ENCODE peak calls at places on chromosomes 13 and 19, in four cellular contexts. Q, C, O and R are unnamed samples.

GRCh38 chr13:27174766-27175455 is 3.3 kb upstream of the USP12 start:
- DNase-seq in Q (no peak), C (no peak), O (no peak), R (no peak)

GRCh38 chr19:31328238-31328637 is 21.0 kb downstream of the TSHZ3 start:
- DNase-seq in Q (no peak), C (no peak), O (no peak), R (no peak)

GRCh38 chr13:49669735-49670309 is 21.5 kb downstream of the EBPL start:
- DNase-seq in Q (no peak), C (peak; percentile 63), O (peak; percentile 18), R (no peak)

GRCh38 chr19:35298561-35298972 is 6.6 kb downstream of the MAG start:
- DNase-seq in Q (no peak), C (no peak), O (no peak), R (no peak)

GRCh38 chr13:25377244-25377962 is 5.6 kb downstream of the ATP8A2 start:
- DNase-seq in Q (no peak), C (no peak), O (no peak), R (no peak)

GRCh38 chr19:19740755-19741154 is 7.8 kb upstream of the ZNF14 start:
- DNase-seq in Q (no peak), C (no peak), O (no peak), R (no peak)

GRCh38 chr19:947090-947706 is 21.4 kb downstream of the ARID3A start:
- DNase-seq in Q (no peak), C (no peak), O (no peak), R (no peak)

GRCh38 chr19:15871570-15871969 is 26.3 kb downstream of the CYP4F2 start:
- DNase-seq in Q (no peak), C (peak; percentile 54), O (no peak), R (no peak)

GRCh38 chr13:38684714-38685113 is 2.2 kb upstream of the FREM2 start:
- DNase-seq in Q (no peak), C (no peak), O (no peak), R (no peak)

GRCh38 chr13:48501705-48502104 is 31.2 kb downstream of the RCBTB2 start:
- DNase-seq in Q (no peak), C (no peak), O (no peak), R (no peak)

GRCh38 chr13:37476874-37477273 is 121.7 kb downstream of the POSTN start:
- DNase-seq in Q (no peak), C (no peak), O (no peak), R (no peak)

GRCh38 chr13:45257638-45258338 is 56.9 kb upstream of the KCTD4 start:
- DNase-seq in Q (no peak), C (no peak), O (no peak), R (no peak)

GRCh38 chr19:18339703-18340102 is 695 bp upstream of the PGPEP1 start:
- DNase-seq in Q (no peak), C (no peak), O (no peak), R (no peak)

GRCh38 chr19:9528757-9529336 is 9.6 kb downstream of the ZNF426 start:
- DNase-seq in Q (no peak), C (no peak), O (no peak), R (no peak)

GRCh38 chr13:51781246-51782022 is 22.5 kb downstream of the DHRS12 start:
- DNase-seq in Q (no peak), C (peak; percentile 18), O (no peak), R (no peak)

GRCh38 chr19:35344511-35345031 is 3.1 kb upstream of the FFAR1 start:
- DNase-seq in Q (peak; percentile 24), C (no peak), O (no peak), R (no peak)

GRCh38 chr19:15379996-15380647 is 535 bp upstream of the AKAP8 start:
- DNase-seq in Q (peak; percentile 67), C (peak; percentile 23), O (no peak), R (no peak)

GRCh38 chr19:19110410-19111137 is 27.7 kb downstream of the TMEM161A start:
- DNase-seq in Q (no peak), C (no peak), O (no peak), R (no peak)

GRCh38 chr19:11426656-11427055 is 7.5 kb upstream of the RGL3 start:
- DNase-seq in Q (no peak), C (no peak), O (no peak), R (no peak)

GRCh38 chr19:18473003-18473705 is 35.2 kb upstream of the ISYNA1 start:
- DNase-seq in Q (no peak), C (no peak), O (no peak), R (no peak)

GRCh38 chr13:106484755-106485193 is 50.7 kb downstream of the EFNB2 start:
- DNase-seq in Q (no peak), C (no peak), O (no peak), R (no peak)

GRCh38 chr19:11458236-11458900 is 22.5 kb downstream of the ELAVL3 start:
- DNase-seq in Q (no peak), C (no peak), O (no peak), R (no peak)

GRCh38 chr13:42174344-42175162 is 97.4 kb upstream of the AKAP11 start:
- DNase-seq in Q (no peak), C (no peak), O (no peak), R (no peak)

GRCh38 chr13:42110410-42111155 is 62.1 kb downstream of the DGKH start:
- DNase-seq in Q (no peak), C (peak; percentile 43), O (peak; percentile 64), R (no peak)

GRCh38 chr13:75581874-75582640 is 32.5 kb downstream of the UCHL3 start:
- DNase-seq in Q (no peak), C (no peak), O (no peak), R (no peak)

GRCh38 chr13:109180905-109181425 is 551.6 kb downstream of the MYO16 start:
- DNase-seq in Q (no peak), C (peak; percentile 24), O (no peak), R (no peak)

GRCh38 chr19:35746556-35746955 is 1.1 kb downstream of the PSENEN start:
- DNase-seq in Q (no peak), C (no peak), O (no peak), R (no peak)

GRCh38 chr19:30671622-30672051 is 299.5 kb downstream of the ZNF536 start:
- DNase-seq in Q (no peak), C (no peak), O (peak; percentile 68), R (no peak)

GRCh38 chr19:33434886-33435705 is 61.6 kb downstream of the CEBPG start:
- DNase-seq in Q (no peak), C (no peak), O (no peak), R (no peak)

GRCh38 chr13:70964124-70964523 is 855.9 kb upstream of the KLHL1 start:
- DNase-seq in Q (no peak), C (no peak), O (no peak), R (no peak)

GRCh38 chr19:12195501-12195860 is 32.6 kb downstream of the ZNF136 start:
- DNase-seq in Q (no peak), C (no peak), O (no peak), R (no peak)

GRCh38 chr13:106232680-106233079 is 302.8 kb downstream of the EFNB2 start:
- DNase-seq in Q (no peak), C (no peak), O (no peak), R (no peak)

GRCh38 chr19:17004386-17004785 is 22.2 kb downstream of the CPAMD8 start:
- DNase-seq in Q (no peak), C (no peak), O (no peak), R (no peak)

GRCh38 chr19:38731654-38732301 is 12.5 kb downstream of the CAPN12 start:
- DNase-seq in Q (no peak), C (no peak), O (no peak), R (no peak)

GRCh38 chr13:33053397-33054066 is 37.3 kb downstream of the KL start:
- DNase-seq in Q (no peak), C (no peak), O (no peak), R (no peak)

GRCh38 chr13:57557979-57558529 is 73.5 kb upstream of the PCDH17 start:
- DNase-seq in Q (no peak), C (no peak), O (no peak), R (no peak)

GRCh38 chr19:6564393-6564792 is 26.6 kb downstream of the CD70 start:
- DNase-seq in Q (no peak), C (no peak), O (no peak), R (no peak)

GRCh38 chr13:24076636-24077035 is 83.9 kb upstream of the SPATA13 start:
- DNase-seq in Q (no peak), C (no peak), O (no peak), R (no peak)

GRCh38 chr13:114068723-114069322 is 63.6 kb downstream of the RASA3 start:
- DNase-seq in Q (peak; percentile 41), C (no peak), O (peak; percentile 59), R (no peak)

GRCh38 chr19:7679017-7679720 is 1.5 kb upstream of the TRAPPC5 start:
- DNase-seq in Q (no peak), C (no peak), O (no peak), R (no peak)

GRCh38 chr19:51339687-51340656 is 2.0 kb downstream of the VSIG10L start:
- DNase-seq in Q (peak; percentile 99), C (peak; percentile 91), O (peak; percentile 98), R (peak; percentile 98)
- TF ChIP-seq CTCF in Q (no peak), C (peak; percentile 9), O (peak; percentile 50), R (no peak)

GRCh38 chr19:48363810-48364563 is at the start of the genes SYNGR4 and TMEM143:
- DNase-seq in Q (peak; percentile 98), C (peak; percentile 99), O (peak; percentile 95), R (peak; percentile 100)
- TF ChIP-seq POLR2A in Q (no peak), C (peak; percentile 36), O (no peak), R (no peak)

DNA sequence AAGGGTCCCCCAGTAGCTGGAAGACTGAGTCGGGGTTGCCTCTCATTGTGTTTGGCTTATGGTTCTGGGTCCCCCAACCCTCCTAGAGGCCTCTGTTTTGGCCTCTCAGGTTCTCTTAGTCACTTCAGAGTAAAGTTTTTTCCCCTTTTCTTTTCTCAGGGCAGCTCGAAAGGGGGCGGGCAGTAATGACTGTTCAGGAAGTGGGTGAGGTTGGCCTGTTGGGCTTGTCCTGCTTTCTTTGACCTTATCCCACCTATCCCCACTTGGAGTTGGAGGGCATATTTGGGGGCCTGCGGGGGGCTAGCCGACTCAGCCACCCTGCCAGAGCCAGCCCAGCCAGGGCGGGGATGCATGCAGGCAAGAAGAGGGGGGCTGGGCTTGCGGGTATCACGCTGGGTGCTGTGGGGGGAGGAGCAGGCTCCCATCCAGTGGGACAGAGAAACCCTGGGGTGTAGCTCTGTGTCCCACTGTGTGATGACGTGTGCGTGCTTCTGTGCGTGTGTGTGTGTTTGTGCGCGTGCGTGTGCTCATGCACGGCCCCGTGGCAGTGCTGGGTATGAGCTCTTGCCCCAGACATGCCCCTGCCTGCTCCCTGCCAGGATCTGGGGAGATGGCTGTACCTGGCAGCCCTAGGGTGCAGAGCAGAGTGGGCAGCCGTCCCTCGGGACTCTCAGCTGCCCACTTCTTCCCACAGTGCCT is 1.4 kb downstream of the CIC start:
- DNase-seq in Q (no peak), C (no peak), O (no peak), R (no peak)
- H3K4me3 ChIP-seq in Q (peak overlapping the region; percentile 51), C (peak overlapping the region; percentile 74), O (peak overlapping the region; percentile 59), R (peak overlapping the region; percentile 76)

DNA sequence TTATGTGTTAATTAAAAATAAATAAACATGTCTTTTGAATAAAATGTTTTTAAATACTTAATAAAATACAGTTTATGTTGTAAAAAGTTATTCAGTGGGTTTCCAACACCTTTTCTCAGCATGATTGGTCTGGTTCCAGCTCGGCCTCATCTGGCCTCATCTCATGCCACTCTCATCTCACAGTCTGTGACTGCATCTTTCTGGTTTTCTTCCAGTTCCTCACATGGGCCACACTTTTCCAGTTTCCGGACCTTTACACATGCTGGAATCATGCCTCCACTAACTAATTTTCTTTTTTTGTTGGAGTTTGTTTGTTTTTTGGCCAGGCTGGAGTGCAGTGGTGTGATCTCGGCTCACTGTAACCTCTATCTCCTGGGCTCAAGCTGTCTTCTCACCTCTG is 82.5 kb downstream of the RUBCNL start:
- DNase-seq in Q (no peak), C (no peak), O (no peak), R (no peak)
- TF ChIP-seq CTCF in Q (no peak), C (no peak), O (no peak), R (no peak)